ENCODE peak calls at places on chromosomes 5 and 9, in seven cellular contexts. B, H, I, J, G, R and V are unnamed samples. For H3K4me1, the result is how much of the 10 kb centered on the place peaks cover.

GRCh38 chr5:6505779-6506557 is 57.3 kb downstream of the UBE2QL1 start:
- DNase-seq in J (no peak), R (no peak), G (no peak), H (no peak), B (no peak), I (no peak), V (no peak)

GRCh38 chr9:6512085-6512657 is 99.2 kb downstream of the UHRF2 start:
- DNase-seq in H (no peak), G (no peak), J (no peak), R (no peak), I (no peak), B (no peak), V (no peak)

GRCh38 chr9:38421498-38422211 is 2.6 kb downstream of the IGFBPL1 start:
- DNase-seq in G (peak), J (no peak), I (no peak), B (no peak), H (no peak), R (peak), V (no peak)

GRCh38 chr5:181052928-181053759 is 13.1 kb downstream of the BTNL9 start:
- DNase-seq in J (no peak), G (no peak), H (no peak), R (no peak), I (no peak), B (no peak), V (peak)

GRCh38 chr5:28082610-28083009 is 1044.2 kb upstream of the CDH9 start:
- DNase-seq in G (no peak), H (no peak), B (no peak), R (no peak), I (no peak), J (no peak), V (no peak)

GRCh38 chr5:170597109-170597741 is 93.4 kb downstream of the KCNIP1 start:
- DNase-seq in R (no peak), B (no peak), G (no peak), J (no peak), I (no peak), H (no peak), V (no peak)

GRCh38 chr5:73638344-73639095 is 12.5 kb downstream of the ARHGEF28 start:
- DNase-seq in I (no peak), B (no peak), J (no peak), R (no peak), H (no peak), G (no peak), V (no peak)

GRCh38 chr9:18071651-18072060 is 402.3 kb upstream of the ADAMTSL1 start:
- DNase-seq in I (no peak), G (no peak), J (no peak), B (no peak), R (no peak), H (no peak), V (no peak)

GRCh38 chr5:147509041-147509709 is 693 bp downstream of the DPYSL3 start:
- DNase-seq in B (no peak), R (peak), I (no peak), H (no peak), G (peak), J (peak), V (peak)

GRCh38 chr9:121294181-121294743 is 26.3 kb downstream of the GSN start:
- DNase-seq in H (no peak), J (peak), R (no peak), G (no peak), I (no peak), B (no peak), V (no peak)

GRCh38 chr5:14417232-14417730 is 164.3 kb upstream of the OTULINL start:
- DNase-seq in J (no peak), R (no peak), G (no peak), B (no peak), H (no peak), I (no peak), V (no peak)

GRCh38 chr5:74212336-74212735 is 428.2 kb downstream of the ENC1 start:
- DNase-seq in G (no peak), J (no peak), B (no peak), H (no peak), R (no peak), I (no peak), V (no peak)

GRCh38 chr9:22922222-22922621 is 475.6 kb downstream of the DMRTA1 start:
- DNase-seq in H (no peak), I (no peak), R (no peak), B (no peak), G (no peak), J (no peak), V (no peak)

GRCh38 chr5:62354028-62354874 is 48.2 kb downstream of the KIF2A start:
- DNase-seq in B (peak), J (no peak), R (peak), G (no peak), I (peak), H (no peak), V (no peak)

GRCh38 chr5:97338729-97339128 is 155.7 kb upstream of the RIOK2 start:
- DNase-seq in H (no peak), R (no peak), J (no peak), I (no peak), B (no peak), G (no peak), V (no peak)

GRCh38 chr5:172791291-172791690 is 20.3 kb upstream of the DUSP1 start:
- DNase-seq in I (no peak), H (no peak), R (no peak), J (no peak), B (no peak), G (peak), V (no peak)

GRCh38 chr9:115925424-115925823 is 228.2 kb upstream of the PAPPA start:
- DNase-seq in I (no peak), G (no peak), J (no peak), B (no peak), H (no peak), R (no peak), V (no peak)

GRCh38 chr9:109256381-109256780 is 64.5 kb downstream of the EPB41L4B start:
- DNase-seq in I (no peak), B (no peak), R (no peak), G (no peak), H (no peak), J (no peak), V (no peak)

GRCh38 chr9:72839140-72839539 is 113.7 kb downstream of the ALDH1A1 start:
- DNase-seq in R (no peak), G (no peak), J (no peak), I (no peak), H (no peak), B (no peak), V (no peak)

DNA sequence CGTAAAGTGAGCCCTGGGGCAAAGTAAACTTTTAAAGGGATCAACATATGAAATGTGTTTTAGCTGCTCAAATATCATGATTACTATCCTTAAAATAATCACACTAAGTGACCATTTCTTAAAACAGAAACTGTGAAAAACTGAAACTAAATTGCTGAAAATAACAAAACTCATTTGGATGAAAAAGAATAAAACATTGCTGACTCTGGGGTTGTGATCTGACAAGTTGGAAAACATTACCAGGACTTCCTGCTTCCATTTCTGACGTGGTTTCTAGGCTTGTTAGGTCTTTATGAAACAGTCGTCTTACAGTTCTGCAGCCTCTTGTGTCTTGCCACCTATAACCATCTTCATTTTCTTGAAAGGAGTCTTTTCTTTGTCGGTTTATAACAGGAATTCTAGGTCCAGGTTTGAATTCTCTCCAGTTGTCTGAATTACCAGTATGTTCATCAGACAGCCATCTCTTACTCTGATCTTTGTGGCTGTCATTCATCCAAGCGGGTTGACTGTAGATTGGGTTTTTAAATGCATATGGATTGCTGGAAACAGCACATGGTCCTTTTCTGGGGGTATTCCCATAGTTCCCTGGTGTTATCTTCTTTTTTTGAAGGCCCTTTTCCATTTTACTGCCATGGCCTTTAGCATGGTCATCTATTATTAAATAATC is 1.6 kb downstream of the TUT7 start:
- DNase-seq in I (no peak), R (no peak), G (no peak), H (no peak), B (peak), J (no peak), V (no peak)
- H3K4me3 ChIP-seq in I (peak), R (peak), G (peak), H (peak), B (no peak), J (no peak), V (peak)

GRCh38 chr5:126002222-126002897 is 420.8 kb upstream of the GRAMD2B start:
- DNase-seq in G (peak), J (peak), H (no peak), I (no peak), B (no peak), R (no peak), V (no peak)

GRCh38 chr5:126000533-126000932 is 422.7 kb upstream of the GRAMD2B start:
- DNase-seq in H (no peak), B (no peak), I (no peak), J (no peak), G (no peak), R (no peak), V (no peak)

GRCh38 chr5:126007841-126008240 is 415.4 kb upstream of the GRAMD2B start:
- DNase-seq in H (no peak), G (no peak), R (no peak), B (no peak), J (no peak), I (no peak), V (no peak)

GRCh38 chr5:126003309-126003708 is 419.9 kb upstream of the GRAMD2B start:
- DNase-seq in G (no peak), B (no peak), I (no peak), H (no peak), J (peak), R (no peak), V (no peak)

GRCh38 chr5:126004636-126005035 is 418.6 kb upstream of the GRAMD2B start:
- DNase-seq in J (no peak), G (no peak), B (no peak), H (no peak), I (no peak), R (no peak), V (no peak)
- H3K27ac ChIP-seq in J (no peak), G (no peak), B (no peak), H (no peak), I (no peak), R (no peak), V (no peak)

GRCh38 chr9:70556736-70557135 is 142.3 kb upstream of the KLF9 start:
- DNase-seq in G (no peak), B (peak), J (no peak), H (no peak), R (no peak), I (no peak), V (no peak)
- H3K4me1 ChIP-seq in G (under half), B (under half), J (under half), H (under half), R (under half), I (under half), V (under half)

DNA sequence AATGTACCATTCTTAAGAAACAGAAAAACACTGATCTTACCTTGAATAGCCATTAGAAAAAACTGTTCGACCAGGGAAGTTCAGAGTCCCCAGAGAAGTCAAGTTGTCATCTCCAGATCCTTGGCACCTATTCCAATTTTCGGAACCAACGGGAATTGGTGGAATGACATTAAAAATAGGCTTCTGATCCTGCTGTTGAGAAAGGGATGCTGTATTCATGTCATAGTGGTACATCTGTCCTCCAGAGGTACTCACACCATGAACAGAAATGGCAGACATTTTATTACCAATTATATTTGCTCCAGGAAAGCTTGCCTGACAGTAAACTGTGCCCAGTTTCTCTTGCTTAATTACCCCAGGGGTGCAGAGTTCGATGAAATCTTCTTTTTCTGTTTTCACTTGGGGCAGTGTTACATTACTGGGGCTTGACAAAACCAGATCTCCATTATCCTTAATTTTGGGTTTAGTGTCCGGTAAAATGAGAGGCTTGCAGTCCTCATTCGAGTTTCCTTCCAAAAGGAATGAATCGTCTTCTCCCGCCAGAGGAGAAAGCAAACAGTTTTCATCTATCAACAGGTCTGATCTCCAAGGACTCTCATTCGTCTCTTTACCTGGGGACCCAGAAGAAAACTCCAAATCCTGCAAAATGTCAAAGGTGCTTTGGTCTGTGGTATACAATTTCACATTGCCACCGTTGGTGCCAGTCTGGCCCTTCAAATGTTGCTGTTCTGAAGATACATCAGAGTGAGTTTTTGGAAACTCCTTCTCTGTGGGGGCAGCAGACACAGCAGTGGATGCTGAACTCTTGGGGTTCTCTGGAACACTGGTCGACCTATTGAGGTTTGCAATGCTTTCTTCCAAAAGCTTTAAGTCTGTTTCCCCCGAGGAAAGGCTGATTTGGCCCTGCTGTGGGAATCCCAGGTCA is 3.6 kb downstream of the NR3C1 start:
- DNase-seq in I (no peak), R (no peak), B (no peak), J (no peak), G (no peak), H (no peak), V (no peak)
- H3K4me3 ChIP-seq in I (peak), R (no peak), B (no peak), J (peak), G (peak), H (peak), V (peak)

GRCh38 chr5:42419294-42419693 is 3.9 kb upstream of the GHR start:
- DNase-seq in B (no peak), R (no peak), I (no peak), G (no peak), J (no peak), H (no peak), V (no peak)

GRCh38 chr5:42426036-42426435 is 2.8 kb downstream of the GHR start:
- DNase-seq in H (no peak), J (no peak), G (no peak), I (no peak), R (no peak), B (no peak), V (no peak)

DNA sequence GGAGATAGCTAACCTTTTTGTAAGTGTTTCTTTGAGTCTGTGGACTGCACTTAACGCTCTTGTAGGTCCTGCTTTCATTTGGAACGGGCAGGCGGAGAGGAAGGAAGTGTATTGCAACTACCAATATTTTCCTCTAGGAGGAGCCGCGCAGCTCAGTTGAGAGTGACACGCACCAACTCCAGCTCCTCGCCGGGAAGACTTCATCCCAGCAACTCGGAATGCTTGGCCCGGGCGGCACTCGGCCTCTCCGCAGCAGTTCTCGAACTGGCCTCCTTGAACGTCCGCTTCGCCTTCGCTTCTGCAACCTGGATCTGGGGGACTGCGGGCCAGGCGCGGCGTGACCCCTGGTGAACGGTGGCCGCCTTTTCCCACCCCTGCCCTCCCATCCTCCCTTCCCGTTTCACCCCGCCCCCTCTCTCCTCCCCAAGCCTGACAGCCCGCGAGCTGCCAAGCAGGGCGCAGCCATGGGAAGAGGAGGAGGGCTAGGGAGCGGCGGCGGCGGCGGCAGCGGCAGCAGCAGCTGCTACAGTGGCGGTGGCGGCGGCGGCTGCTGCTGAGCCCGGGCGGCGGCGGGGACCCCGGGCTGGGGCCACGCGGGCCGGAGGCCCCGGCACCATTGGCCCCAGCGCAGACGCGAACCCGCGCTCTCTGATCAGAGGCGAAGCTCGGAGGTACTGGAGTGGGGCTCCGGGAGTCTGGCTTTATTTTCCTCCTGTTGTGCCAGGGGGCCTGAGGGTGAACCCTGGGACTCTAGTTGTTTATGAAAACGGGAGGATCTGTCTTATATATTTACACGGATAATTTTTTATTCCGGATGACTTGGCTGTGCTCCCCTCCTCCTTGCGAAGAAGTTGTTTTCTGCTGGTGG is at the start of gene GHR:
- DNase-seq in H (no peak), R (peak), B (peak), J (peak), I (peak), G (peak), V (peak)
- H3K27ac ChIP-seq in H (no peak), R (peak), B (peak), J (peak), I (no peak), G (peak), V (peak)